ENCODE peak calls at places on chromosomes 13 and 19, in ten cellular contexts. T is HCT116, Z is heart right ventricle, P is IMR-90, R is cardiac muscle cell, D is HepG2, M is left ventricle myocardium inferior, S is uterus, F is ovary, Y is adrenal gland. L is an unnamed sample.
A peak's percentile ranks its signal among the peaks of the same experiment; 100 is the strongest.

GRCh38 chr13:90800082-90800746 is 547.3 kb upstream of the MIR17HG start:
- DNase-seq in T (no peak), Z (peak; percentile 48), P (no peak), R (no peak), D (no peak), M (peak; percentile 77), S (no peak), F (peak; percentile 13), Y (peak; percentile 67), L (no peak)

GRCh38 chr19:17409990-17410389 is 4.6 kb upstream of the BST2 start:
- DNase-seq in T (no peak), Z (no peak), P (no peak), R (no peak), D (no peak), M (no peak), S (peak; percentile 76), F (peak; percentile 74), Y (peak; percentile 91), L (no peak)

GRCh38 chr13:43905435-43906031 is 25.8 kb downstream of the LACC1 start:
- DNase-seq in T (peak; percentile 58), Z (peak; percentile 42), P (peak; percentile 77), R (peak; percentile 75), D (peak; percentile 55), M (no peak), S (peak; percentile 18), F (no peak), Y (peak; percentile 17), L (no peak)

GRCh38 chr13:40063743-40064142 is 408.3 kb downstream of the COG6 start:
- DNase-seq in T (no peak), Z (no peak), P (no peak), R (no peak), D (peak; percentile 81), M (no peak), S (no peak), F (no peak), Y (no peak), L (peak; percentile 63)

GRCh38 chr13:60431108-60431700 is 34.2 kb downstream of the TDRD3 start:
- DNase-seq in T (peak; percentile 46), Z (no peak), P (peak; percentile 72), R (peak; percentile 73), D (peak; percentile 47), M (no peak), S (no peak), F (no peak), Y (no peak), L (peak; percentile 58)

GRCh38 chr19:33450689-33451088 is 70.9 kb downstream of the PEPD start:
- DNase-seq in T (no peak), Z (no peak), P (no peak), R (no peak), D (no peak), M (no peak), S (no peak), F (no peak), Y (no peak), L (no peak)

GRCh38 chr13:51449018-51449417 is 3.8 kb downstream of the INTS6 start:
- DNase-seq in T (no peak), Z (no peak), P (no peak), R (no peak), D (no peak), M (no peak), S (no peak), F (no peak), Y (no peak), L (no peak)

GRCh38 chr13:110462091-110462490 is 99.4 kb downstream of the RAB20 start:
- DNase-seq in T (no peak), Z (no peak), P (no peak), R (no peak), D (no peak), M (no peak), S (no peak), F (no peak), Y (no peak), L (no peak)

GRCh38 chr19:43534811-43535761 is 2.1 kb downstream of the ZNF575 start:
- DNase-seq in T (no peak), Z (peak; percentile 68), P (peak; percentile 61), R (peak; percentile 79), D (peak; percentile 35), M (peak; percentile 70), S (peak; percentile 73), F (peak; percentile 74), Y (peak; percentile 74), L (peak; percentile 67)

GRCh38 chr19:8595651-8596050 is 14.9 kb downstream of the ADAMTS10 start:
- DNase-seq in T (no peak), Z (no peak), P (no peak), R (no peak), D (no peak), M (no peak), S (no peak), F (no peak), Y (no peak), L (no peak)
- H3K27me3 ChIP-seq in T (no peaks in the 10 kb centered on the region), Z (peaks cover 7% of the 10 kb centered on the region), P (peaks cover 2% of the 10 kb centered on the region), R (no peaks in the 10 kb centered on the region), D (peaks cover 3% of the 10 kb centered on the region), M (peaks cover 31% of the 10 kb centered on the region), S (no peaks in the 10 kb centered on the region), F (no peaks in the 10 kb centered on the region), Y (no peaks in the 10 kb centered on the region), L (no peaks in the 10 kb centered on the region)

GRCh38 chr19:41295506-41295905 is 14.5 kb upstream of the CCDC97 start:
- DNase-seq in T (no peak), Z (no peak), P (no peak), R (peak; percentile 28), D (no peak), M (no peak), S (no peak), F (no peak), Y (no peak), L (peak; percentile 30)

GRCh38 chr19:41294393-41294792 is 15.6 kb upstream of the CCDC97 start:
- DNase-seq in T (no peak), Z (no peak), P (no peak), R (no peak), D (no peak), M (no peak), S (no peak), F (no peak), Y (no peak), L (no peak)

GRCh38 chr19:41298327-41298964 is 11.5 kb upstream of the CCDC97 start:
- DNase-seq in T (no peak), Z (peak; percentile 88), P (peak; percentile 82), R (peak; percentile 87), D (no peak), M (peak; percentile 79), S (peak; percentile 46), F (no peak), Y (peak; percentile 70), L (no peak)

GRCh38 chr19:41297628-41298326 is 12.2 kb upstream of the CCDC97 start:
- DNase-seq in T (no peak), Z (no peak), P (no peak), R (no peak), D (no peak), M (no peak), S (no peak), F (no peak), Y (no peak), L (no peak)

GRCh38 chr19:41296323-41296935 is 13.5 kb upstream of the CCDC97 start:
- DNase-seq in T (no peak), Z (no peak), P (no peak), R (no peak), D (no peak), M (no peak), S (no peak), F (no peak), Y (no peak), L (no peak)
- H3K36me3 ChIP-seq in T (peaks cover 98% of the 10 kb centered on the region), Z (peaks cover 9% of the 10 kb centered on the region), P (peaks cover 81% of the 10 kb centered on the region), R (peaks cover 53% of the 10 kb centered on the region), D (peaks cover 57% of the 10 kb centered on the region), M (peaks cover 68% of the 10 kb centered on the region), S (no peaks in the 10 kb centered on the region), F (no peaks in the 10 kb centered on the region), Y (peaks cover 74% of the 10 kb centered on the region), L (peaks cover 18% of the 10 kb centered on the region)

DNA sequence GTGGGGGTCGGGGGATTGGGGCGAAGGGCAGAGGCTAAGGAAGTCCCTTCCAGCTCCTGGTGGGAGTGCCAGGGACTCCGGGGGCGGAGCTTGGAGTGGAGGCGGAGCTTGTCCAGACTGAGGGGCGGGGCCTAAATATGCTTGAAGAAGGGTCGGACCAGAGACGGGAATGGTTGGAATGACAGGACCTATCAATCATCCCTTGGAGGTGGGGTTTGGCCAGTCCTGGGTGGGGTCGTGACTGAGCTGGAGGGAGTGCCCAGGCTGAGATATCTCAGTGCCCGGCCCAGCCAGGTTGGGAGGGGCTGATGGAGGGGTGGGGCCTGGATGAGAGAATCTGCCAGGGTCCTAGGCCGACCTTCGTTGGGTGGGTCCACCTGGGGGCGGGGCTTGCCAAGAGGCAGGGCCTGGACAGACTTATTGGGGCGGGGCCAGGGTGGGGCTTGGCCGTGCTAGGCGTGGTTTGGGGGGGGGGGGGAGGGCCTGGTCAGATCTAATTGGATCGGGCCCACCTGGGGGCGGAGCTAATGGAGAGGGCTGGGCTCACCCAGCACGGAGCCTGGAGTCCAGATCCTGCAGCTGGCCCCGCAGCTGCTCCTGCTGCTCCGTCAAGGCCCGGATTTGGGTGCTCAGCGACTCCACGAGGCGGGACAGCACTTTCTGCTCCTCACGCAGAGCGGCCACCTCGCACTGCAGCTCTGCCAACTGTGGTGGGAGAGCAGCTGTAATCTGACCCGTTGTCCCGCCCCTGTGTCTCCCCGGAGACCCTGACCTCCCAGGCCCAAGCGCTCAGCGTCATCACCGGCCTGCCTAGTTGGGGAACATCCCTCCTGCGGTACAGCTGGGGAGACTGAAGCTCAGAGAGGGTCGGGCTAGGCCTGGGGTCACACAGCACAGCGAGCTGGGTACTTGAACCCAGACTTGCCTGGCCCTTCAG is 2.6 kb upstream of the WIZ start:
- DNase-seq in T (peak; percentile 91), Z (peak; percentile 91), P (peak; percentile 58), R (peak; percentile 90), D (peak; percentile 69), M (peak; percentile 91), S (peak; percentile 91), F (peak; percentile 92), Y (peak; percentile 97), L (peak; percentile 49)
- TF ChIP-seq CTCF in T (no peak), Z (no peak), P (no peak), R (no peak), D (no peak), M (no peak), S (no peak), F (no peak), Y (no peak), L (no peak)

GRCh38 chr19:49613374-49613773 is 22.4 kb downstream of the PRR12 start:
- DNase-seq in T (no peak), Z (no peak), P (no peak), R (no peak), D (no peak), M (no peak), S (no peak), F (no peak), Y (peak; percentile 85), L (no peak)

GRCh38 chr19:49615861-49616260 is 24.1 kb downstream of the RRAS start:
- DNase-seq in T (no peak), Z (no peak), P (no peak), R (no peak), D (no peak), M (no peak), S (no peak), F (no peak), Y (no peak), L (no peak)

GRCh38 chr19:49616532-49616931 is 23.4 kb downstream of the RRAS start:
- DNase-seq in T (no peak), Z (no peak), P (no peak), R (no peak), D (no peak), M (no peak), S (no peak), F (no peak), Y (no peak), L (no peak)

GRCh38 chr19:49614096-49614857 is 23.3 kb downstream of the PRR12 start:
- DNase-seq in T (no peak), Z (no peak), P (peak; percentile 91), R (no peak), D (peak; percentile 51), M (no peak), S (no peak), F (no peak), Y (peak; percentile 46), L (no peak)

GRCh38 chr19:49616945-49617344 is 23.0 kb downstream of the RRAS start:
- DNase-seq in T (no peak), Z (no peak), P (no peak), R (no peak), D (no peak), M (no peak), S (no peak), F (no peak), Y (no peak), L (no peak)
- H3K27me3 ChIP-seq in T (no peaks in the 10 kb centered on the region), Z (no peaks in the 10 kb centered on the region), P (no peaks in the 10 kb centered on the region), R (no peaks in the 10 kb centered on the region), D (no peaks in the 10 kb centered on the region), M (no peaks in the 10 kb centered on the region), S (no peaks in the 10 kb centered on the region), F (no peaks in the 10 kb centered on the region), Y (no peaks in the 10 kb centered on the region), L (no peaks in the 10 kb centered on the region)